ENCODE peak calls at places on chromosomes 13 and 19, in six cellular contexts. X is BJ, J is aorta, F is tibial artery, K is foreskin fibroblast, R is bronchial epithelial cell. Z is an unnamed sample.
A peak's percentile ranks its signal among the peaks of the same experiment; 100 is the strongest.

GRCh38 chr19:50205681-50206138 is 2.3 kb downstream of the MYH14 start:
- DNase-seq in X (no peak), J (no peak), F (no peak), K (no peak), R (no peak), Z (no peak)

GRCh38 chr19:34837262-34837661 is 64.2 kb upstream of the ZNF599 start:
- DNase-seq in X (no peak), J (no peak), F (no peak), K (no peak), R (no peak), Z (no peak)

GRCh38 chr19:50432658-50433057 is at the start of gene MYBPC2:
- DNase-seq in X (no peak), J (no peak), F (no peak), K (no peak), R (no peak), Z (peak; percentile 68)

GRCh38 chr19:19043481-19043880 is 10.1 kb downstream of the ARMC6 start:
- DNase-seq in X (no peak), J (no peak), F (no peak), K (no peak), R (no peak), Z (no peak)

GRCh38 chr19:14006766-14007562 is 844 bp upstream of the RFX1 start:
- DNase-seq in X (no peak), J (peak; percentile 92), F (no peak), K (no peak), R (no peak), Z (no peak)

GRCh38 chr13:36709136-36709895 is 35.5 kb downstream of the SERTM1 start:
- DNase-seq in X (no peak), J (no peak), F (no peak), K (peak; percentile 48), R (no peak), Z (no peak)

GRCh38 chr13:99000137-99000536 is 22.3 kb upstream of the DOCK9 start:
- DNase-seq in X (no peak), J (no peak), F (no peak), K (no peak), R (no peak), Z (no peak)

GRCh38 chr19:50162988-50163387 is at the start of gene IZUMO2:
- DNase-seq in X (no peak), J (no peak), F (no peak), K (no peak), R (no peak), Z (no peak)

GRCh38 chr13:36718146-36718545 is 44.3 kb downstream of the SERTM1 start:
- DNase-seq in X (no peak), J (no peak), F (no peak), K (peak; percentile 25), R (peak; percentile 41), Z (no peak)

GRCh38 chr13:29855009-29855408 is 4.6 kb upstream of the UBL3 start:
- DNase-seq in X (no peak), J (no peak), F (no peak), K (no peak), R (peak; percentile 37), Z (no peak)

GRCh38 chr13:33284016-33284415 is 1.5 kb downstream of the STARD13 start:
- DNase-seq in X (no peak), J (no peak), F (no peak), K (peak; percentile 47), R (no peak), Z (no peak)

GRCh38 chr19:8352134-8352827 is 9.2 kb upstream of the KANK3 start:
- DNase-seq in X (no peak), J (peak; percentile 54), F (no peak), K (peak; percentile 47), R (no peak), Z (no peak)

GRCh38 chr13:102309110-102309509 is 92.7 kb downstream of the FGF14 start:
- DNase-seq in X (no peak), J (no peak), F (no peak), K (no peak), R (peak; percentile 48), Z (no peak)

GRCh38 chr19:27774827-27775226 is 1438.1 kb downstream of the UQCRFS1 start:
- DNase-seq in X (no peak), J (no peak), F (no peak), K (no peak), R (no peak), Z (no peak)

GRCh38 chr13:111110054-111110453 is 5.1 kb upstream of the ARHGEF7 start:
- DNase-seq in X (no peak), J (no peak), F (no peak), K (no peak), R (no peak), Z (no peak)

GRCh38 chr13:72181661-72182060 is 314.7 kb upstream of the DACH1 start:
- DNase-seq in X (no peak), J (no peak), F (no peak), K (no peak), R (no peak), Z (no peak)

GRCh38 chr13:39765801-39766463 is 110.5 kb downstream of the COG6 start:
- DNase-seq in X (no peak), J (no peak), F (no peak), K (peak; percentile 66), R (peak; percentile 46), Z (peak; percentile 24)

GRCh38 chr19:45668342-45668871 is 386 bp downstream of the GIPR start:
- DNase-seq in X (no peak), J (no peak), F (no peak), K (no peak), R (no peak), Z (no peak)

GRCh38 chr19:38634757-38635482 is 12.5 kb upstream of the ACTN4 start:
- DNase-seq in X (no peak), J (peak; percentile 79), F (peak; percentile 84), K (peak; percentile 82), R (peak; percentile 42), Z (no peak)

GRCh38 chr19:51246153-51246552 is 4.7 kb upstream of the SIGLECL1 start:
- DNase-seq in X (no peak), J (no peak), F (no peak), K (no peak), R (no peak), Z (no peak)

GRCh38 chr19:51325161-51325979 is 13.9 kb downstream of the IGLON5 start:
- DNase-seq in X (no peak), J (no peak), F (no peak), K (no peak), R (no peak), Z (no peak)

GRCh38 chr19:53172892-53173291 is 14.0 kb upstream of the ZNF347 start:
- DNase-seq in X (no peak), J (no peak), F (no peak), K (peak; percentile 60), R (peak; percentile 34), Z (no peak)

GRCh38 chr13:44004881-44005280 is 125.2 kb downstream of the LACC1 start:
- DNase-seq in X (no peak), J (no peak), F (no peak), K (peak; percentile 69), R (peak; percentile 80), Z (no peak)

GRCh38 chr19:52664461-52664860 is 26.3 kb upstream of the ZNF83 start:
- DNase-seq in X (no peak), J (no peak), F (no peak), K (no peak), R (no peak), Z (no peak)

DNA sequence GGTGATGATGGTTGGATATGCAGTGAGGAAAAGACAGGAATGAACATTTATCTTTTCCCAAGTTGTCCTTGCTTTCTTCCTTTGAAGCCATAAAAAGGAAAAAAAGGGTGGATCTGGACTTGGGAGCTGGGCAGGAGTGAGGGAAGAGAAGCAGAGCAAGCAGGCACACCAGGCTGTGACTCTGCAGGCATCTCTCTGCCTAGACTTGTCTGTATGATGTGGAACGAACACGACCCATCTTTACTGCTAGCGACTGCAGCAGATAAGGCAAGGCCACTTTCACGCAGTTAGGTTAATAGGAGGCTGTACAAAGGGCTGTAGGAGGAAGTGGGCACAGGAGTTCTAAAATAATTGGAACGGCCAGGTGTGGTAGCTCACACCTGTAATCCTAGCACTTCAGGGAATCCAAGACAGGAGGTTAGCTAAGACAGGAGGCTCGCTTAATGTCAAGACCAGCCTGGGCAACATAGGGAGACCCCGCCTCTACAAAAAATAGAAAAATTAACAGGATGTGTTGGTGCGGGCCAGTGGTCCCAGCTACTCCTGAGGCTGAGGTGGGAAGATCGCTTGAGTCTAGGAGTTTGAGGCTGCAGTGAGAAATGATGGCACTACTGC is 961 bp upstream of the URI1 start:
- DNase-seq in X (no peak), J (no peak), F (no peak), K (no peak), R (peak; percentile 45), Z (no peak)
- H3K4me3 ChIP-seq in X (no peak overlapping the region), J (no peak overlapping the region), F (no peak overlapping the region), K (no peak overlapping the region), R (no peak overlapping the region), Z (peak overlapping the region; percentile 88)

GRCh38 chr19:6779204-6779603 is 6.7 kb downstream of the VAV1 start:
- DNase-seq in X (no peak), J (no peak), F (no peak), K (no peak), R (no peak), Z (no peak)
- H3K4me3 ChIP-seq in X (no peak overlapping the region), J (no peak overlapping the region), F (no peak overlapping the region), K (no peak overlapping the region), R (no peak overlapping the region), Z (no peak overlapping the region)

GRCh38 chr19:29442094-29442493 is 83.7 kb upstream of the VSTM2B start:
- DNase-seq in X (no peak), J (no peak), F (no peak), K (no peak), R (no peak), Z (no peak)

GRCh38 chr19:29442910-29443309 is 82.9 kb upstream of the VSTM2B start:
- DNase-seq in X (no peak), J (no peak), F (no peak), K (no peak), R (no peak), Z (no peak)

GRCh38 chr19:29448046-29448445 is 77.7 kb upstream of the VSTM2B start:
- DNase-seq in X (no peak), J (no peak), F (no peak), K (no peak), R (no peak), Z (no peak)

GRCh38 chr19:29446331-29446730 is 79.5 kb upstream of the VSTM2B start:
- DNase-seq in X (no peak), J (no peak), F (no peak), K (no peak), R (no peak), Z (no peak)

DNA sequence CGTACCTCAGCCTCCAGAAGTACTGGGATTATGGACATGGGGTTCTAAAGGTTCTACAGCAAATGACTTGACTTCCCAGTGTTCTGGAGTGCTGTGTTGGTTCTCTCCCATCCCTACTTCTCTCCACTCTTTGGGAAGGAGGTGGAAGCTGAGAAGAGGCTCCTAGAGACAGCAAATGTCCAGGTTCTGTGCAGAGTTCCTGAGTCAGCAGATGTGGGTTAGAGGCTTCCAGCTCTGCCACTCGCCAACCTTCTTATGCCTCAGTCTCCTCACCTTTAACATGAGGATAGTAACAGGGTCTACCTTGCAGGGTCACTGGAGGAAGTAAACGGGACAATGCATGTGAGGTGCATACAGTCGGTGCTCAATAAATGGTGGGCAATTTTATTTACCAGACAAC is 80.5 kb upstream of the VSTM2B start:
- DNase-seq in X (no peak), J (no peak), F (no peak), K (no peak), R (no peak), Z (no peak)
- H3K4me3 ChIP-seq in X (no peak overlapping the region), J (no peak overlapping the region), F (no peak overlapping the region), K (no peak overlapping the region), R (no peak overlapping the region), Z (no peak overlapping the region)

DNA sequence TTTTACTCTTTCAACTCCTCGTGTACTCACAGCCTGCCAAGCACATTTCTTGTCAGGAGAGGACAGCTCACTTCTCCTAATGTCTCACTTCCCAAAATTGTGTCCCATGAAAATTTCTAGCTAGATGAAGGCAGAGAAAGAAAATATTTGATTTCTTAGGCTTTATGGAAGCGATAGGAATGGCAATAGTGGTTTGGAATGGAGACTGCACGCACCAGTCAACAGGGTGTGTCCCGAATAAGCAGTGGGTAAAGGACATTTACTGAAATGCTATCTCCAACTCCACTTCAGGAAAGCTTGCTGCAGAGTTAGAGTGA is 321 bp upstream of the ZNF222 start:
- DNase-seq in X (no peak), J (no peak), F (no peak), K (no peak), R (no peak), Z (no peak)
- H3K4me3 ChIP-seq in X (peak overlapping the region; percentile 78), J (peak overlapping the region; percentile 92), F (peak overlapping the region; percentile 71), K (peak overlapping the region; percentile 89), R (peak overlapping the region; percentile 76), Z (peak overlapping the region; percentile 86)

Z was measured in gastrocnemius medialis.